ENCODE peak calls at places on chromosomes 6 and 20, in nine cellular contexts. One of them, this sample, is unnamed.

GRCh38 chr6:71289039-71289801 is 609 bp downstream of the OGFRL1 start:
- DNase-seq in activated CD4-positive, alpha-beta T cell treated with anti-CD3 and anti-CD28 coated beads, Interleukin-2, amount 50 U/mL, for 1 hour: no peak
- DNase-seq in CD4-positive, alpha-beta T cell: no peak
- DNase-seq in WTC11: peak
- DNase-seq in cardiac muscle cell: peak
- DNase-seq in dermis microvascular lymphatic vessel endothelial cell: peak
- DNase-seq in iris pigment epithelial cell: peak
- DNase-seq in stimulated activated naive CD8-positive, alpha-beta T cell treated with anti-CD3 and anti-CD28 coated beads, Interleukin-15, Interleukin-2, amounts not matched to agents 100 U/mL and 50 U/mL, for 24 hours: peak
- DNase-seq in HFFc6: no peak
- DNase-seq in this sample: peak

GRCh38 chr6:166697113-166697512 is 70.1 kb upstream of the RPS6KA2 start:
- DNase-seq in activated CD4-positive, alpha-beta T cell treated with anti-CD3 and anti-CD28 coated beads, Interleukin-2, amount 50 U/mL, for 1 hour: no peak
- DNase-seq in CD4-positive, alpha-beta T cell: no peak
- DNase-seq in WTC11: no peak
- DNase-seq in cardiac muscle cell: no peak
- DNase-seq in dermis microvascular lymphatic vessel endothelial cell: no peak
- DNase-seq in iris pigment epithelial cell: no peak
- DNase-seq in stimulated activated naive CD8-positive, alpha-beta T cell treated with anti-CD3 and anti-CD28 coated beads, Interleukin-15, Interleukin-2, amounts not matched to agents 100 U/mL and 50 U/mL, for 24 hours: no peak
- DNase-seq in HFFc6: no peak
- DNase-seq in this sample: no peak

GRCh38 chr6:169791721-169792131 is 40.3 kb downstream of the ERMARD start:
- DNase-seq in activated CD4-positive, alpha-beta T cell treated with anti-CD3 and anti-CD28 coated beads, Interleukin-2, amount 50 U/mL, for 1 hour: no peak
- DNase-seq in CD4-positive, alpha-beta T cell: no peak
- DNase-seq in WTC11: no peak
- DNase-seq in cardiac muscle cell: peak
- DNase-seq in dermis microvascular lymphatic vessel endothelial cell: no peak
- DNase-seq in iris pigment epithelial cell: no peak
- DNase-seq in stimulated activated naive CD8-positive, alpha-beta T cell treated with anti-CD3 and anti-CD28 coated beads, Interleukin-15, Interleukin-2, amounts not matched to agents 100 U/mL and 50 U/mL, for 24 hours: no peak
- DNase-seq in HFFc6: no peak
- DNase-seq in this sample: no peak

GRCh38 chr6:138231399-138231886 is 13.2 kb upstream of the PBOV1 start:
- DNase-seq in activated CD4-positive, alpha-beta T cell treated with anti-CD3 and anti-CD28 coated beads, Interleukin-2, amount 50 U/mL, for 1 hour: no peak
- DNase-seq in CD4-positive, alpha-beta T cell: no peak
- DNase-seq in WTC11: no peak
- DNase-seq in cardiac muscle cell: no peak
- DNase-seq in dermis microvascular lymphatic vessel endothelial cell: peak
- DNase-seq in iris pigment epithelial cell: peak
- DNase-seq in stimulated activated naive CD8-positive, alpha-beta T cell treated with anti-CD3 and anti-CD28 coated beads, Interleukin-15, Interleukin-2, amounts not matched to agents 100 U/mL and 50 U/mL, for 24 hours: no peak
- DNase-seq in HFFc6: no peak
- DNase-seq in this sample: no peak

GRCh38 chr6:32857156-32857891 is 3.3 kb downstream of the PSMB9 start:
- DNase-seq in activated CD4-positive, alpha-beta T cell treated with anti-CD3 and anti-CD28 coated beads, Interleukin-2, amount 50 U/mL, for 1 hour: no peak
- DNase-seq in CD4-positive, alpha-beta T cell: no peak
- DNase-seq in WTC11: no peak
- DNase-seq in cardiac muscle cell: peak
- DNase-seq in dermis microvascular lymphatic vessel endothelial cell: no peak
- DNase-seq in iris pigment epithelial cell: no peak
- DNase-seq in stimulated activated naive CD8-positive, alpha-beta T cell treated with anti-CD3 and anti-CD28 coated beads, Interleukin-15, Interleukin-2, amounts not matched to agents 100 U/mL and 50 U/mL, for 24 hours: no peak
- DNase-seq in HFFc6: no peak
- DNase-seq in this sample: no peak

GRCh38 chr6:68333444-68333843 is 301.6 kb upstream of the ADGRB3 start:
- DNase-seq in activated CD4-positive, alpha-beta T cell treated with anti-CD3 and anti-CD28 coated beads, Interleukin-2, amount 50 U/mL, for 1 hour: no peak
- DNase-seq in CD4-positive, alpha-beta T cell: no peak
- DNase-seq in WTC11: no peak
- DNase-seq in cardiac muscle cell: no peak
- DNase-seq in dermis microvascular lymphatic vessel endothelial cell: no peak
- DNase-seq in iris pigment epithelial cell: no peak
- DNase-seq in stimulated activated naive CD8-positive, alpha-beta T cell treated with anti-CD3 and anti-CD28 coated beads, Interleukin-15, Interleukin-2, amounts not matched to agents 100 U/mL and 50 U/mL, for 24 hours: no peak
- DNase-seq in HFFc6: no peak
- DNase-seq in this sample: no peak

GRCh38 chr6:170305772-170306323 is 710 bp upstream of the FAM120B start:
- DNase-seq in activated CD4-positive, alpha-beta T cell treated with anti-CD3 and anti-CD28 coated beads, Interleukin-2, amount 50 U/mL, for 1 hour: no peak
- DNase-seq in CD4-positive, alpha-beta T cell: no peak
- DNase-seq in WTC11: no peak
- DNase-seq in cardiac muscle cell: no peak
- DNase-seq in dermis microvascular lymphatic vessel endothelial cell: no peak
- DNase-seq in iris pigment epithelial cell: no peak
- DNase-seq in stimulated activated naive CD8-positive, alpha-beta T cell treated with anti-CD3 and anti-CD28 coated beads, Interleukin-15, Interleukin-2, amounts not matched to agents 100 U/mL and 50 U/mL, for 24 hours: no peak
- DNase-seq in HFFc6: no peak
- DNase-seq in this sample: no peak

GRCh38 chr20:57658447-57659130 is 38.4 kb upstream of the ZBP1 start:
- DNase-seq in activated CD4-positive, alpha-beta T cell treated with anti-CD3 and anti-CD28 coated beads, Interleukin-2, amount 50 U/mL, for 1 hour: peak
- DNase-seq in CD4-positive, alpha-beta T cell: no peak
- DNase-seq in WTC11: no peak
- DNase-seq in cardiac muscle cell: no peak
- DNase-seq in dermis microvascular lymphatic vessel endothelial cell: no peak
- DNase-seq in iris pigment epithelial cell: no peak
- DNase-seq in stimulated activated naive CD8-positive, alpha-beta T cell treated with anti-CD3 and anti-CD28 coated beads, Interleukin-15, Interleukin-2, amounts not matched to agents 100 U/mL and 50 U/mL, for 24 hours: no peak
- DNase-seq in HFFc6: no peak
- DNase-seq in this sample: peak

GRCh38 chr6:34375833-34376232 is 16.6 kb downstream of the NUDT3 start:
- DNase-seq in activated CD4-positive, alpha-beta T cell treated with anti-CD3 and anti-CD28 coated beads, Interleukin-2, amount 50 U/mL, for 1 hour: no peak
- DNase-seq in CD4-positive, alpha-beta T cell: no peak
- DNase-seq in WTC11: no peak
- DNase-seq in cardiac muscle cell: no peak
- DNase-seq in dermis microvascular lymphatic vessel endothelial cell: no peak
- DNase-seq in iris pigment epithelial cell: no peak
- DNase-seq in stimulated activated naive CD8-positive, alpha-beta T cell treated with anti-CD3 and anti-CD28 coated beads, Interleukin-15, Interleukin-2, amounts not matched to agents 100 U/mL and 50 U/mL, for 24 hours: no peak
- DNase-seq in HFFc6: no peak
- DNase-seq in this sample: no peak

GRCh38 chr6:163877877-163878639 is 463.5 kb downstream of the QKI start:
- DNase-seq in activated CD4-positive, alpha-beta T cell treated with anti-CD3 and anti-CD28 coated beads, Interleukin-2, amount 50 U/mL, for 1 hour: no peak
- DNase-seq in CD4-positive, alpha-beta T cell: no peak
- DNase-seq in WTC11: no peak
- DNase-seq in cardiac muscle cell: no peak
- DNase-seq in dermis microvascular lymphatic vessel endothelial cell: no peak
- DNase-seq in iris pigment epithelial cell: no peak
- DNase-seq in stimulated activated naive CD8-positive, alpha-beta T cell treated with anti-CD3 and anti-CD28 coated beads, Interleukin-15, Interleukin-2, amounts not matched to agents 100 U/mL and 50 U/mL, for 24 hours: no peak
- DNase-seq in HFFc6: no peak
- DNase-seq in this sample: no peak

GRCh38 chr6:143971453-143971852 is 36.6 kb downstream of the PLAGL1 start:
- DNase-seq in activated CD4-positive, alpha-beta T cell treated with anti-CD3 and anti-CD28 coated beads, Interleukin-2, amount 50 U/mL, for 1 hour: no peak
- DNase-seq in CD4-positive, alpha-beta T cell: no peak
- DNase-seq in WTC11: no peak
- DNase-seq in cardiac muscle cell: no peak
- DNase-seq in dermis microvascular lymphatic vessel endothelial cell: no peak
- DNase-seq in iris pigment epithelial cell: peak
- DNase-seq in stimulated activated naive CD8-positive, alpha-beta T cell treated with anti-CD3 and anti-CD28 coated beads, Interleukin-15, Interleukin-2, amounts not matched to agents 100 U/mL and 50 U/mL, for 24 hours: no peak
- DNase-seq in HFFc6: no peak
- DNase-seq in this sample: no peak

GRCh38 chr6:63573899-63574553 is 1.7 kb downstream of the LOC128125822 start:
- DNase-seq in activated CD4-positive, alpha-beta T cell treated with anti-CD3 and anti-CD28 coated beads, Interleukin-2, amount 50 U/mL, for 1 hour: peak
- DNase-seq in CD4-positive, alpha-beta T cell: no peak
- DNase-seq in WTC11: peak
- DNase-seq in cardiac muscle cell: peak
- DNase-seq in dermis microvascular lymphatic vessel endothelial cell: peak
- DNase-seq in iris pigment epithelial cell: peak
- DNase-seq in stimulated activated naive CD8-positive, alpha-beta T cell treated with anti-CD3 and anti-CD28 coated beads, Interleukin-15, Interleukin-2, amounts not matched to agents 100 U/mL and 50 U/mL, for 24 hours: peak
- DNase-seq in HFFc6: peak
- DNase-seq in this sample: peak

GRCh38 chr20:48919336-48919881 is 2.1 kb upstream of the ARFGEF2 start:
- DNase-seq in activated CD4-positive, alpha-beta T cell treated with anti-CD3 and anti-CD28 coated beads, Interleukin-2, amount 50 U/mL, for 1 hour: no peak
- DNase-seq in CD4-positive, alpha-beta T cell: no peak
- DNase-seq in WTC11: no peak
- DNase-seq in cardiac muscle cell: no peak
- DNase-seq in dermis microvascular lymphatic vessel endothelial cell: no peak
- DNase-seq in iris pigment epithelial cell: no peak
- DNase-seq in stimulated activated naive CD8-positive, alpha-beta T cell treated with anti-CD3 and anti-CD28 coated beads, Interleukin-15, Interleukin-2, amounts not matched to agents 100 U/mL and 50 U/mL, for 24 hours: no peak
- DNase-seq in HFFc6: no peak
- DNase-seq in this sample: no peak

GRCh38 chr6:136549359-136550044 is 720 bp downstream of the MAP7 start:
- DNase-seq in activated CD4-positive, alpha-beta T cell treated with anti-CD3 and anti-CD28 coated beads, Interleukin-2, amount 50 U/mL, for 1 hour: no peak
- DNase-seq in CD4-positive, alpha-beta T cell: no peak
- DNase-seq in WTC11: peak
- DNase-seq in cardiac muscle cell: peak
- DNase-seq in dermis microvascular lymphatic vessel endothelial cell: no peak
- DNase-seq in iris pigment epithelial cell: no peak
- DNase-seq in stimulated activated naive CD8-positive, alpha-beta T cell treated with anti-CD3 and anti-CD28 coated beads, Interleukin-15, Interleukin-2, amounts not matched to agents 100 U/mL and 50 U/mL, for 24 hours: no peak
- DNase-seq in HFFc6: no peak
- DNase-seq in this sample: peak

GRCh38 chr6:7148100-7148822 is 40.5 kb downstream of the RREB1 start:
- DNase-seq in activated CD4-positive, alpha-beta T cell treated with anti-CD3 and anti-CD28 coated beads, Interleukin-2, amount 50 U/mL, for 1 hour: no peak
- DNase-seq in CD4-positive, alpha-beta T cell: no peak
- DNase-seq in WTC11: no peak
- DNase-seq in cardiac muscle cell: no peak
- DNase-seq in dermis microvascular lymphatic vessel endothelial cell: peak
- DNase-seq in iris pigment epithelial cell: peak
- DNase-seq in stimulated activated naive CD8-positive, alpha-beta T cell treated with anti-CD3 and anti-CD28 coated beads, Interleukin-15, Interleukin-2, amounts not matched to agents 100 U/mL and 50 U/mL, for 24 hours: peak
- DNase-seq in HFFc6: peak
- DNase-seq in this sample: no peak

GRCh38 chr6:32666420-32667300 is at the start of gene HLA-DQB1:
- DNase-seq in activated CD4-positive, alpha-beta T cell treated with anti-CD3 and anti-CD28 coated beads, Interleukin-2, amount 50 U/mL, for 1 hour: peak
- DNase-seq in CD4-positive, alpha-beta T cell: no peak
- DNase-seq in WTC11: no peak
- DNase-seq in cardiac muscle cell: peak
- DNase-seq in dermis microvascular lymphatic vessel endothelial cell: peak
- DNase-seq in iris pigment epithelial cell: peak
- DNase-seq in stimulated activated naive CD8-positive, alpha-beta T cell treated with anti-CD3 and anti-CD28 coated beads, Interleukin-15, Interleukin-2, amounts not matched to agents 100 U/mL and 50 U/mL, for 24 hours: peak
- DNase-seq in HFFc6: peak
- DNase-seq in this sample: peak

GRCh38 chr6:14642842-14643241 is 525.3 kb downstream of the CD83 start:
- DNase-seq in activated CD4-positive, alpha-beta T cell treated with anti-CD3 and anti-CD28 coated beads, Interleukin-2, amount 50 U/mL, for 1 hour: no peak
- DNase-seq in CD4-positive, alpha-beta T cell: no peak
- DNase-seq in WTC11: no peak
- DNase-seq in cardiac muscle cell: no peak
- DNase-seq in dermis microvascular lymphatic vessel endothelial cell: no peak
- DNase-seq in iris pigment epithelial cell: no peak
- DNase-seq in stimulated activated naive CD8-positive, alpha-beta T cell treated with anti-CD3 and anti-CD28 coated beads, Interleukin-15, Interleukin-2, amounts not matched to agents 100 U/mL and 50 U/mL, for 24 hours: no peak
- DNase-seq in HFFc6: peak
- DNase-seq in this sample: no peak

GRCh38 chr6:15087234-15087633 is 158.6 kb upstream of the JARID2 start:
- DNase-seq in activated CD4-positive, alpha-beta T cell treated with anti-CD3 and anti-CD28 coated beads, Interleukin-2, amount 50 U/mL, for 1 hour: no peak
- DNase-seq in CD4-positive, alpha-beta T cell: no peak
- DNase-seq in WTC11: no peak
- DNase-seq in cardiac muscle cell: no peak
- DNase-seq in dermis microvascular lymphatic vessel endothelial cell: no peak
- DNase-seq in iris pigment epithelial cell: no peak
- DNase-seq in stimulated activated naive CD8-positive, alpha-beta T cell treated with anti-CD3 and anti-CD28 coated beads, Interleukin-15, Interleukin-2, amounts not matched to agents 100 U/mL and 50 U/mL, for 24 hours: no peak
- DNase-seq in HFFc6: no peak
- DNase-seq in this sample: no peak

GRCh38 chr20:23205656-23206055 is 119.5 kb upstream of the CD93 start:
- DNase-seq in activated CD4-positive, alpha-beta T cell treated with anti-CD3 and anti-CD28 coated beads, Interleukin-2, amount 50 U/mL, for 1 hour: no peak
- DNase-seq in CD4-positive, alpha-beta T cell: no peak
- DNase-seq in WTC11: peak
- DNase-seq in cardiac muscle cell: no peak
- DNase-seq in dermis microvascular lymphatic vessel endothelial cell: peak
- DNase-seq in iris pigment epithelial cell: peak
- DNase-seq in stimulated activated naive CD8-positive, alpha-beta T cell treated with anti-CD3 and anti-CD28 coated beads, Interleukin-15, Interleukin-2, amounts not matched to agents 100 U/mL and 50 U/mL, for 24 hours: no peak
- DNase-seq in HFFc6: no peak
- DNase-seq in this sample: peak

GRCh38 chr6:139533573-139534471 is 159.4 kb upstream of the CITED2 start:
- DNase-seq in activated CD4-positive, alpha-beta T cell treated with anti-CD3 and anti-CD28 coated beads, Interleukin-2, amount 50 U/mL, for 1 hour: no peak
- DNase-seq in CD4-positive, alpha-beta T cell: no peak
- DNase-seq in WTC11: no peak
- DNase-seq in cardiac muscle cell: peak
- DNase-seq in dermis microvascular lymphatic vessel endothelial cell: peak
- DNase-seq in iris pigment epithelial cell: peak
- DNase-seq in stimulated activated naive CD8-positive, alpha-beta T cell treated with anti-CD3 and anti-CD28 coated beads, Interleukin-15, Interleukin-2, amounts not matched to agents 100 U/mL and 50 U/mL, for 24 hours: no peak
- DNase-seq in HFFc6: peak
- DNase-seq in this sample: no peak

GRCh38 chr20:24254480-24254879 is 214.9 kb upstream of the SYNDIG1 start:
- DNase-seq in activated CD4-positive, alpha-beta T cell treated with anti-CD3 and anti-CD28 coated beads, Interleukin-2, amount 50 U/mL, for 1 hour: no peak
- DNase-seq in CD4-positive, alpha-beta T cell: no peak
- DNase-seq in WTC11: no peak
- DNase-seq in cardiac muscle cell: no peak
- DNase-seq in dermis microvascular lymphatic vessel endothelial cell: no peak
- DNase-seq in iris pigment epithelial cell: no peak
- DNase-seq in stimulated activated naive CD8-positive, alpha-beta T cell treated with anti-CD3 and anti-CD28 coated beads, Interleukin-15, Interleukin-2, amounts not matched to agents 100 U/mL and 50 U/mL, for 24 hours: no peak
- DNase-seq in HFFc6: no peak
- DNase-seq in this sample: no peak

GRCh38 chr6:157644043-157644810 is 178.8 kb upstream of the SNX9 start:
- DNase-seq in activated CD4-positive, alpha-beta T cell treated with anti-CD3 and anti-CD28 coated beads, Interleukin-2, amount 50 U/mL, for 1 hour: peak
- DNase-seq in CD4-positive, alpha-beta T cell: no peak
- DNase-seq in WTC11: no peak
- DNase-seq in cardiac muscle cell: no peak
- DNase-seq in dermis microvascular lymphatic vessel endothelial cell: peak
- DNase-seq in iris pigment epithelial cell: no peak
- DNase-seq in stimulated activated naive CD8-positive, alpha-beta T cell treated with anti-CD3 and anti-CD28 coated beads, Interleukin-15, Interleukin-2, amounts not matched to agents 100 U/mL and 50 U/mL, for 24 hours: peak
- DNase-seq in HFFc6: peak
- DNase-seq in this sample: no peak

GRCh38 chr20:19867074-19867473 is 109.0 kb downstream of the RIN2 start:
- DNase-seq in activated CD4-positive, alpha-beta T cell treated with anti-CD3 and anti-CD28 coated beads, Interleukin-2, amount 50 U/mL, for 1 hour: no peak
- DNase-seq in CD4-positive, alpha-beta T cell: no peak
- DNase-seq in WTC11: no peak
- DNase-seq in cardiac muscle cell: no peak
- DNase-seq in dermis microvascular lymphatic vessel endothelial cell: no peak
- DNase-seq in iris pigment epithelial cell: peak
- DNase-seq in stimulated activated naive CD8-positive, alpha-beta T cell treated with anti-CD3 and anti-CD28 coated beads, Interleukin-15, Interleukin-2, amounts not matched to agents 100 U/mL and 50 U/mL, for 24 hours: no peak
- DNase-seq in HFFc6: no peak
- DNase-seq in this sample: no peak

GRCh38 chr20:44743080-44743701 is 2.5 kb upstream of the KCNK15 start:
- DNase-seq in activated CD4-positive, alpha-beta T cell treated with anti-CD3 and anti-CD28 coated beads, Interleukin-2, amount 50 U/mL, for 1 hour: no peak
- DNase-seq in CD4-positive, alpha-beta T cell: no peak
- DNase-seq in WTC11: no peak
- DNase-seq in cardiac muscle cell: no peak
- DNase-seq in dermis microvascular lymphatic vessel endothelial cell: no peak
- DNase-seq in iris pigment epithelial cell: no peak
- DNase-seq in stimulated activated naive CD8-positive, alpha-beta T cell treated with anti-CD3 and anti-CD28 coated beads, Interleukin-15, Interleukin-2, amounts not matched to agents 100 U/mL and 50 U/mL, for 24 hours: no peak
- DNase-seq in HFFc6: no peak
- DNase-seq in this sample: no peak

GRCh38 chr6:3740551-3741476 is 10.7 kb downstream of the PXDC1 start:
- DNase-seq in activated CD4-positive, alpha-beta T cell treated with anti-CD3 and anti-CD28 coated beads, Interleukin-2, amount 50 U/mL, for 1 hour: no peak
- DNase-seq in CD4-positive, alpha-beta T cell: no peak
- DNase-seq in WTC11: no peak
- DNase-seq in cardiac muscle cell: no peak
- DNase-seq in dermis microvascular lymphatic vessel endothelial cell: no peak
- DNase-seq in iris pigment epithelial cell: no peak
- DNase-seq in stimulated activated naive CD8-positive, alpha-beta T cell treated with anti-CD3 and anti-CD28 coated beads, Interleukin-15, Interleukin-2, amounts not matched to agents 100 U/mL and 50 U/mL, for 24 hours: no peak
- DNase-seq in HFFc6: no peak
- DNase-seq in this sample: no peak

GRCh38 chr6:146202570-146202969 is 173.7 kb downstream of the GRM1 start:
- DNase-seq in activated CD4-positive, alpha-beta T cell treated with anti-CD3 and anti-CD28 coated beads, Interleukin-2, amount 50 U/mL, for 1 hour: no peak
- DNase-seq in CD4-positive, alpha-beta T cell: no peak
- DNase-seq in WTC11: no peak
- DNase-seq in cardiac muscle cell: peak
- DNase-seq in dermis microvascular lymphatic vessel endothelial cell: no peak
- DNase-seq in iris pigment epithelial cell: no peak
- DNase-seq in stimulated activated naive CD8-positive, alpha-beta T cell treated with anti-CD3 and anti-CD28 coated beads, Interleukin-15, Interleukin-2, amounts not matched to agents 100 U/mL and 50 U/mL, for 24 hours: no peak
- DNase-seq in HFFc6: no peak
- DNase-seq in this sample: no peak

GRCh38 chr20:47133809-47134456 is 222.6 kb downstream of the ZMYND8 start:
- DNase-seq in activated CD4-positive, alpha-beta T cell treated with anti-CD3 and anti-CD28 coated beads, Interleukin-2, amount 50 U/mL, for 1 hour: no peak
- DNase-seq in CD4-positive, alpha-beta T cell: no peak
- DNase-seq in WTC11: no peak
- DNase-seq in cardiac muscle cell: no peak
- DNase-seq in dermis microvascular lymphatic vessel endothelial cell: no peak
- DNase-seq in iris pigment epithelial cell: peak
- DNase-seq in stimulated activated naive CD8-positive, alpha-beta T cell treated with anti-CD3 and anti-CD28 coated beads, Interleukin-15, Interleukin-2, amounts not matched to agents 100 U/mL and 50 U/mL, for 24 hours: no peak
- DNase-seq in HFFc6: peak
- DNase-seq in this sample: no peak